ENCODE peak calls at places on chromosomes 7 and 10, in ten cellular contexts. B, H, S, O, D, X, L, V, U and F are unnamed samples.
A peak's percentile ranks its signal among the peaks of the same experiment; 100 is the strongest.

GRCh38 chr10:1162481-1163203 is 106.5 kb downstream of the WDR37 start:
- DNase-seq in L (no peak), S (no peak), O (no peak), U (no peak), H (no peak), D (no peak), V (no peak), X (no peak), B (no peak), F (no peak)

GRCh38 chr7:47832105-47832715 is 116.1 kb downstream of the PKD1L1 start:
- DNase-seq in X (no peak), S (no peak), O (no peak), U (no peak), D (no peak), L (no peak), B (no peak), V (no peak), H (no peak), F (no peak)

GRCh38 chr10:6580279-6581029 is 378 bp upstream of the PRKCQ start:
- DNase-seq in U (peak; percentile 72), B (peak; percentile 86), X (peak; percentile 82), O (peak; percentile 3), V (peak; percentile 75), S (peak; percentile 93), H (peak; percentile 94), L (peak; percentile 78), D (no peak), F (peak; percentile 12)

GRCh38 chr10:3347413-3348147 is 175.0 kb upstream of the PITRM1 start:
- DNase-seq in X (no peak), S (no peak), U (no peak), O (no peak), B (peak; percentile 7), H (no peak), L (no peak), V (no peak), D (no peak), F (no peak)

GRCh38 chr10:104120061-104120460 is 1.9 kb upstream of the SFR1 start:
- DNase-seq in U (no peak), L (no peak), O (no peak), D (no peak), S (no peak), B (no peak), H (no peak), V (no peak), X (no peak), F (no peak)

GRCh38 chr10:123009105-123009805 is 449 bp downstream of the ACADSB start:
- DNase-seq in D (no peak), B (peak; percentile 24), V (peak; percentile 25), U (peak; percentile 40), O (no peak), X (peak; percentile 34), S (peak; percentile 60), L (no peak), H (peak; percentile 30), F (no peak)

GRCh38 chr7:47326808-47327207 is 255.1 kb downstream of the TNS3 start:
- DNase-seq in B (peak; percentile 30), L (no peak), H (no peak), D (no peak), V (no peak), X (no peak), U (peak; percentile 27), O (no peak), S (no peak), F (no peak)

GRCh38 chr10:131852161-131852822 is 48.5 kb upstream of the PPP2R2D start:
- DNase-seq in L (no peak), S (peak; percentile 33), B (no peak), U (peak; percentile 2), O (no peak), X (no peak), H (no peak), D (no peak), V (no peak), F (no peak)

GRCh38 chr10:125114761-125115391 is 45.5 kb downstream of the CTBP2 start:
- DNase-seq in D (no peak), V (no peak), X (no peak), L (no peak), S (peak; percentile 50), B (peak; percentile 74), U (no peak), H (no peak), O (no peak), F (no peak)

GRCh38 chr7:51227861-51228260 is 88.7 kb downstream of the COBL start:
- DNase-seq in L (no peak), X (no peak), U (no peak), D (no peak), V (no peak), S (no peak), H (no peak), O (no peak), B (no peak), F (no peak)

GRCh38 chr7:30682131-30683083 is at the start of gene CRHR2:
- DNase-seq in X (peak; percentile 76), B (peak; percentile 24), L (no peak), S (no peak), V (no peak), U (peak; percentile 73), D (no peak), O (no peak), H (peak; percentile 74), F (no peak)
- TF ChIP-seq CTCF in X (peak; percentile 67), B (no peak), L (peak; percentile 8), S (peak; percentile 54), V (no peak), U (peak; percentile 71), D (peak; percentile 44), O (no peak), H (peak; percentile 50), F (no peak)

DNA sequence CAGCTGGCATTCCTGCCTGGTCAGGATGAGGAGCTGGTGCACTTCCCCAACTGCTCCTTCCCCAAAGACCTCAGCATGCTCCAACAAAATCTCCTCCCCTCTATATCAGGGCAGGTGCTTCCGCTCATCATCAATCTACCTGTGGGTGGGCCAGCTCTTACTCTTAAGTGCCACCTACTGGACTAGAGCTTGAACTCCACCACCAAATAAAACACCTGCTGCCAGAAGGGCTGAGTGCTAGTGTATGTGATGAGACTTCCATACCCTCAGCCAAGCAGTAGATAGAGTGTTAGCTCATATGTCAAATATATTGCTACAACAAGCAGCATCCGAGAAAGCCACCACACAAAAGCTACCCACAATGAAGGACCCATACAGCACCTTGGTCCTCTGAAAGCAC is 264.3 kb downstream of the RNLS start:
- DNase-seq in V (no peak), X (peak; percentile 62), U (peak; percentile 9), D (no peak), B (no peak), H (no peak), S (no peak), O (no peak), L (peak; percentile 39), F (no peak)
- TF ChIP-seq CTCF in V (no peak), X (peak; percentile 65), U (peak; percentile 54), D (peak; percentile 24), B (no peak), H (no peak), S (peak; percentile 20), O (peak; percentile 61), L (no peak), F (no peak)

DNA sequence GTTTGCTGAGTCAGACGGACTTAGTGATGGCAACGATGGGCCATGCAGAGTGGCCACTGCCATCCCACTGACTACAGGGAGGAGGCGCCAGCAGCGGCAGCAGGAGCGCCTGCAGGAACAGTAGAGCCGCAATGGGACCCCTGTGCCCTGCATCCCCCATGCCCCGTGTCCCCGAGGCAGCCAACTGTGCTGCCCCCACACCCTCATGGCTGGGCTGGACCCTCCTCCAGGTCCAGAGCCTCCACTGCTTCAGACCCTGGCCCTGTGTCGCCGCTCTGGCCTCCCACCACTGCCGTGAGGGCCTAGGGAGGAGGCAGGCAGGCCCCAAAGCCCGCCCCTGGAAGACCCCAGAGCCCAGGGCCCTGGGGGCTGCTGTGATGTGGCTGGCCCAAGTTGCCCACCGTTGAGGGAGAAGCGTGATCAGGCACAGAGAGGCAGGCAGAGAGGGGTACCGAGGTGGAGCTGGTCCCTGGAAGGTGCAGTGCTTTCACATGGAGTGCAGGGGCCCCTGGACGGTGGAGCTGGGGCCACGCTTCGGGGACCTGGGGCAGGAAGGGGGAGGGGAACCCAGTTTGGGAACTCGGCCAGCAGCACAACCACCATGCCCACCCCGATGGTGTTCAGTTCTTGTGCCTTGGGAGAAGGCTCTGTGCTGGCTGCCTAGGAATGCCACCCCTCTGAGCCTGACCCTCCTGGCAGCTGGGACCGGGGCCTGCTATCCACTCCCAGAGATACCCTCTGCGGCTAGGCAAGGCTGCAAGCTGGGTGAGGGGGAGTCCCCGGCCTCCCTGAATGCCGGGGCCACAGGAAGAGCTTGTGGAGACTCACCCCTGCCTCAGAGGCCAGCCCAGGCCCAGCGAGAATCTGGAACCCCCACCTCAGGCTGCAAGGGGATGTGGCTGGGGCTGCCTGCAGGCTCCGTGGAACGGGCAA is 32.6 kb downstream of the DKK1 start:
- DNase-seq in V (no peak), B (no peak), L (no peak), X (no peak), S (peak; percentile 21), D (no peak), O (no peak), H (no peak), U (no peak), F (no peak)
- TF ChIP-seq CTCF in V (no peak), B (no peak), L (no peak), X (no peak), S (no peak), D (no peak), O (peak; percentile 21), H (no peak), U (no peak), F (no peak)

GRCh38 chr7:35588647-35589046 is 106.3 kb downstream of the HERPUD2 start:
- DNase-seq in D (no peak), H (no peak), L (no peak), S (no peak), U (no peak), V (no peak), B (no peak), O (no peak), X (no peak), F (no peak)

GRCh38 chr7:35599061-35599460 is 95.9 kb downstream of the HERPUD2 start:
- DNase-seq in V (no peak), B (no peak), D (no peak), U (no peak), X (no peak), S (no peak), H (no peak), L (no peak), O (no peak), F (no peak)

GRCh38 chr7:35596061-35596460 is 98.9 kb downstream of the HERPUD2 start:
- DNase-seq in U (no peak), L (no peak), X (no peak), D (no peak), V (no peak), S (no peak), B (no peak), H (no peak), O (no peak), F (no peak)

GRCh38 chr7:35599642-35600041 is 95.3 kb downstream of the HERPUD2 start:
- DNase-seq in L (no peak), B (no peak), D (no peak), X (no peak), S (no peak), H (no peak), V (no peak), O (no peak), U (no peak), F (no peak)

DNA sequence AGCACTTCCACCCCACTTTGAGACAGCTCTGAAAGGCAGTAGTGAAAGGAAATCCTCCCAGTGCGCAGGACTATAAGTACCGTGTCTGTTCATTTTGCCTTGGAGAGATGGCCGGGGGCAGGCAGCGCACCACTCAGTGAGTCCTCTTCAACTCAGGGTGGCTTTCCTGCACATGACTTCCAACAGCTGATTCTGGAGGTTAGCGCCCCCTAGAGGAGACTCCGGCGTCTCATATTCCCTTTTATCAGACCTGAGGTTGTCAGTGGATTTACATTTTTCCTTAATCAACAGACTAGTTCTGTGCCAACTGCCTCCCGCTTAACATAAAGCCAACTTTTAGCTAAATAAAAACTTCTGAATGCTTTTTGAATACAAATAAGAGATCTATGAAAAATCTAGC is 101.0 kb downstream of the HERPUD2 start:
- DNase-seq in S (no peak), O (no peak), L (peak; percentile 25), V (no peak), H (peak; percentile 23), X (peak; percentile 82), B (no peak), U (peak; percentile 47), D (no peak), F (no peak)
- TF ChIP-seq CTCF in S (no peak), O (peak; percentile 72), L (peak; percentile 21), V (no peak), H (peak; percentile 31), X (peak; percentile 91), B (no peak), U (peak; percentile 63), D (peak; percentile 35), F (peak; percentile 4)